ENCODE peak calls at places on chromosomes 13 and 19, in ten cellular contexts. F is GM23248; S is head of caudate nucleus; P is esophagus squamous epithelium; C is stimulated activated CD4-positive, alpha-beta T cell treated with anti-CD3 and anti-CD28 coated beads, TNF-alpha, amount 100 ng/mL, for 1 hour; D is A549; Y is EH; X is mesenteric fat pad; A is activated CD4-positive, alpha-beta T cell treated with anti-CD3 and anti-CD28 coated beads for 1 hour; L is NCI-H510A. W is an unnamed sample.

GRCh38 chr19:4199699-4200293 is 17.3 kb downstream of the ANKRD24 start:
- DNase-seq in F (no peak), S (no peak), P (no peak), C (no peak), D (peak), Y (no peak), X (no peak), A (no peak), L (peak), W (no peak)

GRCh38 chr13:48356750-48357149 is 53.2 kb downstream of the RB1 start:
- DNase-seq in F (no peak), S (no peak), P (no peak), C (no peak), D (no peak), Y (no peak), X (no peak), A (no peak), L (no peak), W (no peak)

GRCh38 chr13:41652735-41653361 is 195.5 kb downstream of the RGCC start:
- DNase-seq in F (peak), S (peak), P (no peak), C (no peak), D (peak), Y (peak), X (no peak), A (no peak), L (no peak), W (peak)

GRCh38 chr19:1136201-1136600 is 32.4 kb downstream of the GPX4 start:
- DNase-seq in F (no peak), S (no peak), P (no peak), C (no peak), D (no peak), Y (no peak), X (no peak), A (no peak), L (peak), W (no peak)

GRCh38 chr13:41025518-41025917 is 6.4 kb upstream of the ELF1 start:
- DNase-seq in F (no peak), S (no peak), P (no peak), C (no peak), D (no peak), Y (no peak), X (no peak), A (no peak), L (no peak), W (no peak)

GRCh38 chr19:43901395-43902390 is 33.4 kb downstream of the ZNF45 start:
- DNase-seq in F (peak), S (peak), P (peak), C (peak), D (peak), Y (peak), X (no peak), A (peak), L (peak), W (peak)

GRCh38 chr19:56637976-56638555 is 4.9 kb upstream of the SMIM17 start:
- DNase-seq in F (peak), S (peak), P (no peak), C (no peak), D (peak), Y (peak), X (peak), A (no peak), L (no peak), W (peak)

GRCh38 chr19:19214892-19215291 is 3.1 kb downstream of the NCAN start:
- DNase-seq in F (peak), S (no peak), P (no peak), C (no peak), D (no peak), Y (peak), X (no peak), A (no peak), L (no peak), W (peak)

GRCh38 chr13:69683921-69684663 is 423.5 kb upstream of the ATXN8OS start:
- DNase-seq in F (no peak), S (no peak), P (no peak), C (no peak), D (no peak), Y (no peak), X (no peak), A (no peak), L (peak), W (no peak)

GRCh38 chr19:40425450-40426287 is at the start of gene SERTAD1:
- DNase-seq in F (peak), S (peak), P (peak), C (peak), D (peak), Y (peak), X (peak), A (peak), L (peak), W (peak)

GRCh38 chr13:94711561-94712286 is 621 bp downstream of the SOX21 start:
- DNase-seq in F (peak), S (no peak), P (no peak), C (no peak), D (peak), Y (peak), X (no peak), A (no peak), L (no peak), W (peak)

GRCh38 chr19:16303755-16304154 is 20.9 kb upstream of the KLF2 start:
- DNase-seq in F (no peak), S (no peak), P (no peak), C (no peak), D (no peak), Y (peak), X (no peak), A (no peak), L (no peak), W (peak)

GRCh38 chr13:79812070-79812850 is 331.3 kb downstream of the NDFIP2 start:
- DNase-seq in F (no peak), S (no peak), P (no peak), C (no peak), D (no peak), Y (no peak), X (no peak), A (no peak), L (no peak), W (no peak)

GRCh38 chr19:47512183-47512947 is 2.5 kb downstream of the NAPA start:
- DNase-seq in F (peak), S (no peak), P (no peak), C (no peak), D (peak), Y (peak), X (no peak), A (no peak), L (no peak), W (peak)

GRCh38 chr19:13790354-13790753 is 4.9 kb upstream of the ZSWIM4 start:
- DNase-seq in F (no peak), S (no peak), P (no peak), C (no peak), D (no peak), Y (peak), X (no peak), A (no peak), L (no peak), W (no peak)

GRCh38 chr19:38977445-38978314 is 2.1 kb upstream of the FBXO17 start:
- DNase-seq in F (peak), S (no peak), P (no peak), C (no peak), D (peak), Y (peak), X (no peak), A (no peak), L (no peak), W (no peak)